ENCODE peak calls at places on chromosomes 11 and 22, in five cellular contexts. One of them, this sample, is unnamed.

GRCh38 chr11:1336836-1337646 is 27.6 kb upstream of the TOLLIP start:
- DNase-seq in sigmoid colon: peak; percentile 84
- DNase-seq in heart right ventricle: peak; percentile 62
- DNase-seq in CD4-positive, alpha-beta T cell: peak; percentile 31
- DNase-seq in H1: peak; percentile 79
- DNase-seq in this sample: peak; percentile 56

GRCh38 chr11:47616726-47617416 is 22.7 kb upstream of the C1QTNF4 start:
- DNase-seq in sigmoid colon: peak; percentile 71
- DNase-seq in heart right ventricle: no peak
- DNase-seq in CD4-positive, alpha-beta T cell: no peak
- DNase-seq in H1: no peak
- DNase-seq in this sample: no peak

GRCh38 chr11:66068154-66068821 is 1.8 kb upstream of the PACS1 start:
- DNase-seq in sigmoid colon: peak; percentile 80
- DNase-seq in heart right ventricle: peak; percentile 70
- DNase-seq in CD4-positive, alpha-beta T cell: peak; percentile 72
- DNase-seq in H1: peak; percentile 94
- DNase-seq in this sample: peak; percentile 79

GRCh38 chr11:97683733-97684132 is 1293.9 kb downstream of the JRKL start:
- DNase-seq in sigmoid colon: no peak
- DNase-seq in heart right ventricle: no peak
- DNase-seq in CD4-positive, alpha-beta T cell: no peak
- DNase-seq in H1: peak; percentile 54
- DNase-seq in this sample: no peak

GRCh38 chr11:14357843-14358728 is 897 bp downstream of the RRAS2 start:
- DNase-seq in sigmoid colon: peak; percentile 73
- DNase-seq in heart right ventricle: peak; percentile 54
- DNase-seq in CD4-positive, alpha-beta T cell: peak; percentile 6
- DNase-seq in H1: peak; percentile 78
- DNase-seq in this sample: peak; percentile 58

GRCh38 chr11:12216100-12216499 is 105.7 kb downstream of the MICAL2 start:
- DNase-seq in sigmoid colon: no peak
- DNase-seq in heart right ventricle: no peak
- DNase-seq in CD4-positive, alpha-beta T cell: no peak
- DNase-seq in H1: no peak
- DNase-seq in this sample: no peak

GRCh38 chr11:106457727-106458126 is 380.3 kb downstream of the AASDHPPT start:
- DNase-seq in sigmoid colon: no peak
- DNase-seq in heart right ventricle: no peak
- DNase-seq in CD4-positive, alpha-beta T cell: no peak
- DNase-seq in H1: no peak
- DNase-seq in this sample: no peak

GRCh38 chr22:24523873-24524272 is 28.7 kb downstream of the UPB1 start:
- DNase-seq in sigmoid colon: no peak
- DNase-seq in heart right ventricle: no peak
- DNase-seq in CD4-positive, alpha-beta T cell: no peak
- DNase-seq in H1: no peak
- DNase-seq in this sample: no peak

GRCh38 chr11:85737738-85738137 is 51.7 kb upstream of the CCDC89 start:
- DNase-seq in sigmoid colon: no peak
- DNase-seq in heart right ventricle: no peak
- DNase-seq in CD4-positive, alpha-beta T cell: no peak
- DNase-seq in H1: no peak
- DNase-seq in this sample: no peak

GRCh38 chr22:24585927-24586546 is 6.8 kb downstream of the LRRC75B start:
- DNase-seq in sigmoid colon: no peak
- DNase-seq in heart right ventricle: no peak
- DNase-seq in CD4-positive, alpha-beta T cell: no peak
- DNase-seq in H1: no peak
- DNase-seq in this sample: no peak

GRCh38 chr11:101466352-101466751 is 117.5 kb downstream of the TRPC6 start:
- DNase-seq in sigmoid colon: no peak
- DNase-seq in heart right ventricle: no peak
- DNase-seq in CD4-positive, alpha-beta T cell: no peak
- DNase-seq in H1: peak; percentile 48
- DNase-seq in this sample: no peak

GRCh38 chr11:114075891-114076441 is 16.5 kb downstream of the ZBTB16 start:
- DNase-seq in sigmoid colon: peak; percentile 77
- DNase-seq in heart right ventricle: no peak
- DNase-seq in CD4-positive, alpha-beta T cell: no peak
- DNase-seq in H1: peak; percentile 72
- DNase-seq in this sample: peak; percentile 65

GRCh38 chr11:14380947-14381555 is 22.1 kb upstream of the RRAS2 start:
- DNase-seq in sigmoid colon: peak; percentile 87
- DNase-seq in heart right ventricle: peak; percentile 80
- DNase-seq in CD4-positive, alpha-beta T cell: peak; percentile 15
- DNase-seq in H1: peak; percentile 81
- DNase-seq in this sample: peak; percentile 88

GRCh38 chr11:76805206-76805913 is 22.2 kb downstream of the TSKU start:
- DNase-seq in sigmoid colon: no peak
- DNase-seq in heart right ventricle: no peak
- DNase-seq in CD4-positive, alpha-beta T cell: no peak
- DNase-seq in H1: peak; percentile 37
- DNase-seq in this sample: no peak

GRCh38 chr22:36026741-36027140 is 1.9 kb downstream of the RBFOX2 start:
- DNase-seq in sigmoid colon: no peak
- DNase-seq in heart right ventricle: no peak
- DNase-seq in CD4-positive, alpha-beta T cell: no peak
- DNase-seq in H1: no peak
- DNase-seq in this sample: no peak

GRCh38 chr11:116312560-116313340 is 460.0 kb downstream of the BUD13 start:
- DNase-seq in sigmoid colon: peak; percentile 93
- DNase-seq in heart right ventricle: peak; percentile 87
- DNase-seq in CD4-positive, alpha-beta T cell: no peak
- DNase-seq in H1: peak; percentile 44
- DNase-seq in this sample: peak; percentile 82

GRCh38 chr22:46069518-46070214 is 80.7 kb upstream of the PPARA start:
- DNase-seq in sigmoid colon: peak; percentile 96
- DNase-seq in heart right ventricle: no peak
- DNase-seq in CD4-positive, alpha-beta T cell: no peak
- DNase-seq in H1: no peak
- DNase-seq in this sample: peak; percentile 91

GRCh38 chr11:11468919-11469318 is 115.9 kb upstream of the CSNK2A3 start:
- DNase-seq in sigmoid colon: no peak
- DNase-seq in heart right ventricle: no peak
- DNase-seq in CD4-positive, alpha-beta T cell: no peak
- DNase-seq in H1: no peak
- DNase-seq in this sample: no peak

GRCh38 chr11:1768141-1768469 is 4.4 kb upstream of the CTSD start:
- DNase-seq in sigmoid colon: no peak
- DNase-seq in heart right ventricle: no peak
- DNase-seq in CD4-positive, alpha-beta T cell: no peak
- DNase-seq in H1: no peak
- DNase-seq in this sample: no peak

GRCh38 chr11:128555606-128556005 is 31.8 kb downstream of the ETS1 start:
- DNase-seq in sigmoid colon: no peak
- DNase-seq in heart right ventricle: no peak
- DNase-seq in CD4-positive, alpha-beta T cell: no peak
- DNase-seq in H1: no peak
- DNase-seq in this sample: no peak

GRCh38 chr22:28907311-28908008 is 24.1 kb downstream of the ZNRF3 start:
- DNase-seq in sigmoid colon: peak; percentile 19
- DNase-seq in heart right ventricle: no peak
- DNase-seq in CD4-positive, alpha-beta T cell: no peak
- DNase-seq in H1: no peak
- DNase-seq in this sample: no peak

GRCh38 chr22:29044657-29045176 is 16.9 kb downstream of the C22orf31 start:
- DNase-seq in sigmoid colon: no peak
- DNase-seq in heart right ventricle: no peak
- DNase-seq in CD4-positive, alpha-beta T cell: no peak
- DNase-seq in H1: no peak
- DNase-seq in this sample: peak; percentile 69

GRCh38 chr22:20407829-20408228 is 13.9 kb downstream of the ZNF74 start:
- DNase-seq in sigmoid colon: no peak
- DNase-seq in heart right ventricle: no peak
- DNase-seq in CD4-positive, alpha-beta T cell: no peak
- DNase-seq in H1: no peak
- DNase-seq in this sample: no peak

GRCh38 chr11:93017821-93018690 is 48.6 kb downstream of the MTNR1B start:
- DNase-seq in sigmoid colon: no peak
- DNase-seq in heart right ventricle: no peak
- DNase-seq in CD4-positive, alpha-beta T cell: no peak
- DNase-seq in H1: no peak
- DNase-seq in this sample: no peak

GRCh38 chr11:23021287-23021863 is 161.1 kb upstream of the CCDC179 start:
- DNase-seq in sigmoid colon: no peak
- DNase-seq in heart right ventricle: no peak
- DNase-seq in CD4-positive, alpha-beta T cell: no peak
- DNase-seq in H1: no peak
- DNase-seq in this sample: no peak

GRCh38 chr11:28142724-28143123 is 34.5 kb downstream of the METTL15 start:
- DNase-seq in sigmoid colon: no peak
- DNase-seq in heart right ventricle: no peak
- DNase-seq in CD4-positive, alpha-beta T cell: no peak
- DNase-seq in H1: no peak
- DNase-seq in this sample: no peak

GRCh38 chr11:100581318-100581717 is 105.8 kb upstream of the ARHGAP42 start:
- DNase-seq in sigmoid colon: no peak
- DNase-seq in heart right ventricle: no peak
- DNase-seq in CD4-positive, alpha-beta T cell: no peak
- DNase-seq in H1: no peak
- DNase-seq in this sample: peak; percentile 32

GRCh38 chr22:39529487-39529851 is 3.1 kb downstream of the RPS19BP1 start:
- DNase-seq in sigmoid colon: no peak
- DNase-seq in heart right ventricle: no peak
- DNase-seq in CD4-positive, alpha-beta T cell: no peak
- DNase-seq in H1: no peak
- DNase-seq in this sample: no peak

GRCh38 chr22:39527481-39527961 is 5.0 kb downstream of the RPS19BP1 start:
- DNase-seq in sigmoid colon: no peak
- DNase-seq in heart right ventricle: no peak
- DNase-seq in CD4-positive, alpha-beta T cell: no peak
- DNase-seq in H1: no peak
- DNase-seq in this sample: peak; percentile 19

GRCh38 chr22:39530136-39530535 is 2.4 kb downstream of the RPS19BP1 start:
- DNase-seq in sigmoid colon: no peak
- DNase-seq in heart right ventricle: no peak
- DNase-seq in CD4-positive, alpha-beta T cell: no peak
- DNase-seq in H1: no peak
- DNase-seq in this sample: no peak

GRCh38 chr22:39528080-39528661 is 4.4 kb downstream of the RPS19BP1 start:
- DNase-seq in sigmoid colon: no peak
- DNase-seq in heart right ventricle: no peak
- DNase-seq in CD4-positive, alpha-beta T cell: no peak
- DNase-seq in H1: no peak
- DNase-seq in this sample: peak; percentile 55

GRCh38 chr22:39528681-39529486 is 3.7 kb downstream of the RPS19BP1 start:
- DNase-seq in sigmoid colon: peak; percentile 96
- DNase-seq in heart right ventricle: peak; percentile 90
- DNase-seq in CD4-positive, alpha-beta T cell: peak; percentile 92
- DNase-seq in H1: peak; percentile 92
- DNase-seq in this sample: peak; percentile 95
- H3K27ac ChIP-seq in sigmoid colon: peak overlapping the region; percentile 68
- H3K27ac ChIP-seq in heart right ventricle: peak overlapping the region; percentile 53
- H3K27ac ChIP-seq in CD4-positive, alpha-beta T cell: peak overlapping the region; percentile 39
- H3K27ac ChIP-seq in H1: no peak overlapping the region
- H3K27ac ChIP-seq in this sample: peak overlapping the region; percentile 72

GRCh38 chr22:27086728-27087450 is 429.5 kb downstream of the MIAT start:
- DNase-seq in sigmoid colon: no peak
- DNase-seq in heart right ventricle: no peak
- DNase-seq in CD4-positive, alpha-beta T cell: no peak
- DNase-seq in H1: no peak
- DNase-seq in this sample: no peak
- H3K9me3 ChIP-seq in sigmoid colon: no peaks in the 10 kb centered on the region
- H3K9me3 ChIP-seq in heart right ventricle: no peaks in the 10 kb centered on the region
- H3K9me3 ChIP-seq in CD4-positive, alpha-beta T cell: peaks cover 9% of the 10 kb centered on the region
- H3K9me3 ChIP-seq in H1: no peaks in the 10 kb centered on the region
- H3K9me3 ChIP-seq in this sample: peaks cover 4% of the 10 kb centered on the region

DNA sequence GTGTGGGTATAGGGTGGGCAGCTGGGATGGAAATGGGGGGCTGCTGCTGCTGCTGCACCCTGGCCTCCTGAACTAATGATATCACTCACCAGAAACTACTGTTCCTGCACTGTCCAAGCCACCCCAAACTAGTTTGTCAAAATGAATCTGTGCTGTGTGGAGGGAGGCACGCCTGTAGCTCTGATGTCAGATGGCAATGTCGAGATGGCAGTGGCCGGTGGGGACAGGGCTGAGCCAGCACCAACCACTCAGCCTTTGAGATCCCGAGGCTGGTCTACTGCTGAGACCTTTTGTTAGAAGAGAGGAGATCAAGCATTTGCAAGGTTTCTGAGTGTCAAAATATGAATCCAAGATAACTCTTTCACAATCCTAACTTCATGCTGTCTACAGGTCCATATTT is 1.3 kb downstream of the RAG1 start:
- DNase-seq in sigmoid colon: no peak
- DNase-seq in heart right ventricle: no peak
- DNase-seq in CD4-positive, alpha-beta T cell: no peak
- DNase-seq in H1: no peak
- DNase-seq in this sample: no peak
- TF ChIP-seq CTCF in sigmoid colon: no peak
- TF ChIP-seq CTCF in heart right ventricle: no peak
- TF ChIP-seq CTCF in CD4-positive, alpha-beta T cell: no peak
- TF ChIP-seq CTCF in H1: no peak
- TF ChIP-seq CTCF in this sample: no peak

GRCh38 chr22:44640618-44641155 is 61.3 kb upstream of the PRR5 start:
- DNase-seq in sigmoid colon: no peak
- DNase-seq in heart right ventricle: no peak
- DNase-seq in CD4-positive, alpha-beta T cell: no peak
- DNase-seq in H1: no peak
- DNase-seq in this sample: peak; percentile 43

GRCh38 chr22:44642096-44642644 is 59.8 kb upstream of the PRR5 start:
- DNase-seq in sigmoid colon: no peak
- DNase-seq in heart right ventricle: no peak
- DNase-seq in CD4-positive, alpha-beta T cell: no peak
- DNase-seq in H1: no peak
- DNase-seq in this sample: peak; percentile 23

GRCh38 chr22:44638966-44639739 is 62.9 kb upstream of the PRR5 start:
- DNase-seq in sigmoid colon: peak; percentile 69
- DNase-seq in heart right ventricle: no peak
- DNase-seq in CD4-positive, alpha-beta T cell: no peak
- DNase-seq in H1: no peak
- DNase-seq in this sample: no peak

GRCh38 chr22:44645083-44645482 is 56.9 kb upstream of the PRR5 start:
- DNase-seq in sigmoid colon: no peak
- DNase-seq in heart right ventricle: no peak
- DNase-seq in CD4-positive, alpha-beta T cell: no peak
- DNase-seq in H1: no peak
- DNase-seq in this sample: no peak

DNA sequence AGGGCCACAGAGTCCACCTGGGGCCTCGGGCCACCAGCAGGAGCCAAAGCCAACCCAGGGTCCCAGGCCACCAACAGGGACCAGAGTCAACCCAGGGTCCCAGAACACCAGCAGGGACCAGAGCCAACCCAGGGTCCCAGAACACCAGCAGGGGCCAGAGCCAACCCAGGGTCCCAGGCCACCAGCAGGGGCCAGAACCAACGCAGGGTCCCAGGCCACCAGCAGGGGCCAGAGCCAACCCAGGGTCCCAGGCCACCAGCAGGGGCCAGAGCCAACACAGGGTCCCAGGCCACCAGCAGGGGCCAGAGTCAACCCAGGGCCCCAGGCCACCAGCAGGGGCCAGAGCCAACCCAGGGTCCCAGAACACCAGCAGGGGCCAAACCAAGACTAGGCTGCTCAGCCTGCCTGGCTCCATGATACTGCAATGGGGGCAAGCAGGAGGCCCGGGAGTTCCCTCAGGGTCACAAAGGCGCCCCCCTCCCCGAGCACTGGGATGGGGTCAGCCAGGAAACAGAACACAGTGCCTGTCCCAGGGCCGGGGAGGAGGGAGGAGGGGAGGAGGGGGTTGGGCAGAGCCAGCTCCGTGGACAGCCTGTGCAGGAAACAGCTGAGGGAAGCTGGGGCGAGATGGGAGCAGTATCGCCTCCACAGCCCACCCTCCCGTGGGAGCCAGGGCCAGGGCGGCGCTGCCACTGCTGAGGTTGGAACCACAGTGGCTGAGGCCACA is 62.0 kb upstream of the PRR5 start:
- DNase-seq in sigmoid colon: no peak
- DNase-seq in heart right ventricle: no peak
- DNase-seq in CD4-positive, alpha-beta T cell: no peak
- DNase-seq in H1: no peak
- DNase-seq in this sample: no peak
- H3K27ac ChIP-seq in sigmoid colon: peak overlapping the region; percentile 63
- H3K27ac ChIP-seq in heart right ventricle: no peak overlapping the region
- H3K27ac ChIP-seq in CD4-positive, alpha-beta T cell: no peak overlapping the region
- H3K27ac ChIP-seq in H1: no peak overlapping the region
- H3K27ac ChIP-seq in this sample: no peak overlapping the region